ENCODE peak calls at places on chromosome 5, in six cellular contexts. One of them, this sample, is unnamed.

GRCh38 chr5:82355921-82356454 is 77.8 kb upstream of the RPS23 start:
- DNase-seq in CD4-positive, alpha-beta T cell: no peak
- DNase-seq in foreskin keratinocyte: no peak
- DNase-seq in PC-9: no peak
- DNase-seq in prostate gland: no peak
- DNase-seq in left lung: no peak
- DNase-seq in this sample: no peak

GRCh38 chr5:80620206-80620605 is 34.2 kb upstream of the MSH3 start:
- DNase-seq in CD4-positive, alpha-beta T cell: no peak
- DNase-seq in foreskin keratinocyte: no peak
- DNase-seq in PC-9: no peak
- DNase-seq in prostate gland: no peak
- DNase-seq in left lung: no peak
- DNase-seq in this sample: no peak

GRCh38 chr5:158875272-158875679 is 224.4 kb downstream of the EBF1 start:
- DNase-seq in CD4-positive, alpha-beta T cell: no peak
- DNase-seq in foreskin keratinocyte: no peak
- DNase-seq in PC-9: no peak
- DNase-seq in prostate gland: no peak
- DNase-seq in left lung: no peak
- DNase-seq in this sample: no peak

GRCh38 chr5:117880932-117881331 is 1107.4 kb downstream of the DTWD2 start:
- DNase-seq in CD4-positive, alpha-beta T cell: no peak
- DNase-seq in foreskin keratinocyte: no peak
- DNase-seq in PC-9: no peak
- DNase-seq in prostate gland: peak; percentile 44
- DNase-seq in left lung: no peak
- DNase-seq in this sample: no peak

GRCh38 chr5:110401881-110402280 is 324.6 kb downstream of the TMEM232 start:
- DNase-seq in CD4-positive, alpha-beta T cell: no peak
- DNase-seq in foreskin keratinocyte: no peak
- DNase-seq in PC-9: no peak
- DNase-seq in prostate gland: no peak
- DNase-seq in left lung: no peak
- DNase-seq in this sample: no peak

GRCh38 chr5:112956606-112957005 is 20.0 kb upstream of the DCP2 start:
- DNase-seq in CD4-positive, alpha-beta T cell: no peak
- DNase-seq in foreskin keratinocyte: no peak
- DNase-seq in PC-9: no peak
- DNase-seq in prostate gland: no peak
- DNase-seq in left lung: no peak
- DNase-seq in this sample: no peak

GRCh38 chr5:78162253-78162862 is 132.1 kb downstream of the AP3B1 start:
- DNase-seq in CD4-positive, alpha-beta T cell: no peak
- DNase-seq in foreskin keratinocyte: no peak
- DNase-seq in PC-9: no peak
- DNase-seq in prostate gland: no peak
- DNase-seq in left lung: no peak
- DNase-seq in this sample: no peak

GRCh38 chr5:23506329-23507236 is 826 bp upstream of the PRDM9 start:
- DNase-seq in CD4-positive, alpha-beta T cell: no peak
- DNase-seq in foreskin keratinocyte: no peak
- DNase-seq in PC-9: no peak
- DNase-seq in prostate gland: no peak
- DNase-seq in left lung: no peak
- DNase-seq in this sample: no peak

GRCh38 chr5:178380086-178380485 is 147.5 kb upstream of the PHYKPL start:
- DNase-seq in CD4-positive, alpha-beta T cell: no peak
- DNase-seq in foreskin keratinocyte: no peak
- DNase-seq in PC-9: no peak
- DNase-seq in prostate gland: no peak
- DNase-seq in left lung: peak; percentile 17
- DNase-seq in this sample: no peak

GRCh38 chr5:176436641-176437040 is 11.5 kb upstream of the FAF2 start:
- DNase-seq in CD4-positive, alpha-beta T cell: no peak
- DNase-seq in foreskin keratinocyte: no peak
- DNase-seq in PC-9: no peak
- DNase-seq in prostate gland: no peak
- DNase-seq in left lung: no peak
- DNase-seq in this sample: no peak

GRCh38 chr5:16642896-16643295 is 26.1 kb upstream of the RETREG1 start:
- DNase-seq in CD4-positive, alpha-beta T cell: no peak
- DNase-seq in foreskin keratinocyte: no peak
- DNase-seq in PC-9: no peak
- DNase-seq in prostate gland: no peak
- DNase-seq in left lung: no peak
- DNase-seq in this sample: no peak

GRCh38 chr5:67672633-67673032 is 476.0 kb upstream of the CD180 start:
- DNase-seq in CD4-positive, alpha-beta T cell: no peak
- DNase-seq in foreskin keratinocyte: peak; percentile 6
- DNase-seq in PC-9: no peak
- DNase-seq in prostate gland: no peak
- DNase-seq in left lung: no peak
- DNase-seq in this sample: no peak

GRCh38 chr5:119011186-119011585 is 22.8 kb upstream of the DTWD2 start:
- DNase-seq in CD4-positive, alpha-beta T cell: no peak
- DNase-seq in foreskin keratinocyte: no peak
- DNase-seq in PC-9: no peak
- DNase-seq in prostate gland: no peak
- DNase-seq in left lung: peak; percentile 68
- DNase-seq in this sample: no peak

GRCh38 chr5:5739490-5739945 is 317.0 kb downstream of the ICE1 start:
- DNase-seq in CD4-positive, alpha-beta T cell: no peak
- DNase-seq in foreskin keratinocyte: no peak
- DNase-seq in PC-9: no peak
- DNase-seq in prostate gland: no peak
- DNase-seq in left lung: no peak
- DNase-seq in this sample: no peak

GRCh38 chr5:5736007-5736406 is 313.5 kb downstream of the ICE1 start:
- DNase-seq in CD4-positive, alpha-beta T cell: no peak
- DNase-seq in foreskin keratinocyte: no peak
- DNase-seq in PC-9: no peak
- DNase-seq in prostate gland: no peak
- DNase-seq in left lung: no peak
- DNase-seq in this sample: no peak

GRCh38 chr5:5738797-5739489 is 316.5 kb downstream of the ICE1 start:
- DNase-seq in CD4-positive, alpha-beta T cell: no peak
- DNase-seq in foreskin keratinocyte: no peak
- DNase-seq in PC-9: no peak
- DNase-seq in prostate gland: no peak
- DNase-seq in left lung: no peak
- DNase-seq in this sample: no peak

DNA sequence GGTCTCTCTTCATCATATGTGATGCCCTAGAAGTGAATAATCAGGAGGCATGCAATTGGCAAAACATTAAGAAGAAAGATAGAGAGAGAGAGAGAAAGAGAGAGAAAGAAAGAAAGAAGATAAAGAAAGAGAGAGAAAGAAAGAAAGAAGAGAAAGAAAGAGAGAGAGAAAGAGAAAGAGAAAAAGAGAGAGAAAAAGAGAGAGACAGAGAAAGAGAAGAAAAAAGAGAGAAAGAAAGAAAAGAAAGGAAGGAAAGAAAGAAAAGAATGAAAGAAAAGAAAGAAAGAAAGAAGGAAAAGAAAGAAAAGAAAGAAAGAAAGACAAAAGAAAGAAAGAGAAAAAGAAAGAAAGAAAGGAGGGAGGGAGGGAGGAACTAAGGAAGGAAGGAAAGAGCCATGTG is 318.9 kb downstream of the ICE1 start:
- DNase-seq in CD4-positive, alpha-beta T cell: no peak
- DNase-seq in foreskin keratinocyte: no peak
- DNase-seq in PC-9: no peak
- DNase-seq in prostate gland: no peak
- DNase-seq in left lung: no peak
- DNase-seq in this sample: no peak
- H3K27ac ChIP-seq in CD4-positive, alpha-beta T cell: no peak overlapping the region
- H3K27ac ChIP-seq in foreskin keratinocyte: no peak overlapping the region
- H3K27ac ChIP-seq in PC-9: no peak overlapping the region
- H3K27ac ChIP-seq in prostate gland: no peak overlapping the region
- H3K27ac ChIP-seq in left lung: no peak overlapping the region
- H3K27ac ChIP-seq in this sample: no peak overlapping the region

GRCh38 chr5:115586525-115587146 is 15.6 kb downstream of the TICAM2 start:
- DNase-seq in CD4-positive, alpha-beta T cell: no peak
- DNase-seq in foreskin keratinocyte: no peak
- DNase-seq in PC-9: no peak
- DNase-seq in prostate gland: no peak
- DNase-seq in left lung: no peak
- DNase-seq in this sample: no peak
- TF ChIP-seq CTCF in CD4-positive, alpha-beta T cell: peak; percentile 74
- TF ChIP-seq CTCF in foreskin keratinocyte: peak; percentile 78
- TF ChIP-seq CTCF in PC-9: peak; percentile 82
- TF ChIP-seq CTCF in prostate gland: peak; percentile 59
- TF ChIP-seq CTCF in left lung: peak; percentile 39
- TF ChIP-seq CTCF in this sample: peak; percentile 63

DNA sequence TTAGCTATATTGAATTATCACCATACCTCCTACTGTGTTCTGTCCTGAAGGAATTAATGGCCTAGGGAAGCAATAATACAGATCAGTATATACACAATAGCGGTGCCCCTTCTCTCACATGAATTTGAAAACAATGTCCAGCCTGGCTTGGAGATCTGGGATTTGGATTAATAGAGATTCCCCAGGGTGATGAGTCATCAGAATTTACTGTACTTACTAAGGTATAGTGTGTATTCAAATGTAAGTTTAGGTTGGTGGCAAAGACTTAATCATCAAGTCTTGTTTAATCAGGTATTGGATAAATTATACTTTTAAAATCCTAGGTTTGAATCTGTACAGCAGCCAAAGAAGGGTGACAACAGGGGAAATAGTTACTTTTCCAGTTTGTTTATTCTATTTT is 121.5 kb downstream of the FEM1C start:
- DNase-seq in CD4-positive, alpha-beta T cell: no peak
- DNase-seq in foreskin keratinocyte: no peak
- DNase-seq in PC-9: no peak
- DNase-seq in prostate gland: no peak
- DNase-seq in left lung: no peak
- DNase-seq in this sample: no peak
- H3K27ac ChIP-seq in CD4-positive, alpha-beta T cell: no peak overlapping the region
- H3K27ac ChIP-seq in foreskin keratinocyte: no peak overlapping the region
- H3K27ac ChIP-seq in PC-9: peak overlapping the region; percentile 35
- H3K27ac ChIP-seq in prostate gland: peak overlapping the region; percentile 7
- H3K27ac ChIP-seq in left lung: peak overlapping the region; percentile 84
- H3K27ac ChIP-seq in this sample: no peak overlapping the region

GRCh38 chr5:107153304-107153703 is 517.4 kb downstream of the EFNA5 start:
- DNase-seq in CD4-positive, alpha-beta T cell: no peak
- DNase-seq in foreskin keratinocyte: no peak
- DNase-seq in PC-9: no peak
- DNase-seq in prostate gland: no peak
- DNase-seq in left lung: no peak
- DNase-seq in this sample: no peak

GRCh38 chr5:107154598-107154997 is 516.1 kb downstream of the EFNA5 start:
- DNase-seq in CD4-positive, alpha-beta T cell: no peak
- DNase-seq in foreskin keratinocyte: no peak
- DNase-seq in PC-9: no peak
- DNase-seq in prostate gland: no peak
- DNase-seq in left lung: no peak
- DNase-seq in this sample: no peak

GRCh38 chr5:107155667-107156066 is 515.1 kb downstream of the EFNA5 start:
- DNase-seq in CD4-positive, alpha-beta T cell: no peak
- DNase-seq in foreskin keratinocyte: no peak
- DNase-seq in PC-9: no peak
- DNase-seq in prostate gland: no peak
- DNase-seq in left lung: no peak
- DNase-seq in this sample: no peak

DNA sequence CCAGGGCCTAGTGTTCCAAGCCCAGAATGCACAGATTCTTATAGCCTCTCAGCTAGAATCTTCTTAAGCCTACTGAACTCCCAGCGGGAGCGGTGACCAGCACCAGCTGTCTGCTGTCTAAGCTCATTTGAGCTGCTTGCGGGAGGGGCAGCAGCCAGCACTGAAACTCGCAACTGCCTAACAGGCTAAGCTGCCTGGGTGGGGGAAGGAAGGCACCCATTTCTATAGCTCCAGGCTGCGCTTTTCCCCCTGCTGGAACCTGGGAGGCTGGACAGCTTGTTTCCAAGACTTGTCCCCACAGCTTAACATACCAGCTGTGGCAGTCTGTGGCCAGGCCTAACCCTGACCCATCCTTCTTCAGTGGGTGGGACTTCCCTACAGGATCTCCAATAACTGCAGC is 512.9 kb downstream of the EFNA5 start:
- DNase-seq in CD4-positive, alpha-beta T cell: no peak
- DNase-seq in foreskin keratinocyte: no peak
- DNase-seq in PC-9: no peak
- DNase-seq in prostate gland: no peak
- DNase-seq in left lung: peak; percentile 33
- DNase-seq in this sample: no peak
- TF ChIP-seq CTCF in CD4-positive, alpha-beta T cell: no peak
- TF ChIP-seq CTCF in foreskin keratinocyte: no peak
- TF ChIP-seq CTCF in PC-9: no peak
- TF ChIP-seq CTCF in prostate gland: no peak
- TF ChIP-seq CTCF in left lung: no peak
- TF ChIP-seq CTCF in this sample: no peak

DNA sequence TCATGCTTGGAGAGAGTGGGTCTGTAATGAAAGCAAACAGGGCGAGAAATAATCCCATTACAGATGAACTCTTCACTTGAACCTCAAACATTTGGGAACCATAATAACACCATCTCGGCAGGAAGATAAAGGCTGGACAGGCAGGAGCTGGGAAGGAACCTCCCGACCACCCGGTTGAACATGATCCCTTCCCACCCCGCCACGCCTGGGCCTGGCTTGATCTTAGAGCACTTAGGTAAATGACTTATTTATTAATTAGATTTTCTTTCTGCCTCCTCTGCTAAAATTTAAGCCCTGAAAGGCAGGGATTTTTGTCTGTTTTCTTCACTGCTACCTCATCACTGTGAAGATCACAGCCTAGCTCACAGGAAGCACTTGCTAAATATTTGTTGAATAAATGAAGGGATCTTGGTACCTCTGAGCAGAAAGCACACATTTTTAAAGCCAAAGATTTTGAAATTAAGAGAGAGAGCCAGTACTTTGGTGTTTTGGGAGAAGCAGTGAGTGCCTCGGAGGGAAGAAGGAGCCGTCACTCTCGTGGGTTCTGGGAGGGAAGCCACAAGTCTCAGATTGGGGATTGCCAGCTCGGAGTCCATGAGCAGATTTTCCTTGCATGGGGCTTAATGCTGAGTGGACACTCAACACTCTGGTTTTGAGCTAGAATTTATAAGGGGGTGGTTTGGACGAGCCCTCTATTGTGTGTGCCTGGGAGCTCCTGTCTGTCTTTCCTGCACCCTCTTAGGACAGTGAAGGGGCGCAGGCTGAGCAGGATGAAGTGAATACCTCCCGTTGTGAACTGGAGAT is 133.3 kb downstream of the MACROH2A1 start:
- DNase-seq in CD4-positive, alpha-beta T cell: no peak
- DNase-seq in foreskin keratinocyte: no peak
- DNase-seq in PC-9: no peak
- DNase-seq in prostate gland: no peak
- DNase-seq in left lung: no peak
- DNase-seq in this sample: no peak
- H3K27ac ChIP-seq in CD4-positive, alpha-beta T cell: no peak overlapping the region
- H3K27ac ChIP-seq in foreskin keratinocyte: no peak overlapping the region
- H3K27ac ChIP-seq in PC-9: no peak overlapping the region
- H3K27ac ChIP-seq in prostate gland: no peak overlapping the region
- H3K27ac ChIP-seq in left lung: no peak overlapping the region
- H3K27ac ChIP-seq in this sample: no peak overlapping the region

This sample was measured in CD8-positive, alpha-beta T cell.